ENCODE peak calls at places on chromosomes 7 and 10, in five cellular contexts. T is Calu3, C is B cell, X is brain microvascular endothelial cell, F is GM10248. J is an unnamed sample.

GRCh38 chr10:7480742-7481381 is 70.0 kb upstream of the SFMBT2 start:
- DNase-seq in T (no peak), X (no peak), F (no peak), C (peak), J (no peak)

GRCh38 chr10:47314416-47314970 is 7.8 kb upstream of the GDF2 start:
- DNase-seq in X (no peak), F (no peak), T (no peak), C (no peak), J (no peak)

GRCh38 chr10:68074404-68074774 is 694 bp downstream of the HERC4 start:
- DNase-seq in X (no peak), T (no peak), C (no peak), F (no peak), J (no peak)

GRCh38 chr10:119335671-119336353 is 128.4 kb downstream of the GRK5 start:
- DNase-seq in C (no peak), X (no peak), T (no peak), F (no peak), J (no peak)

GRCh38 chr10:86085686-86086085 is 280.9 kb downstream of the GRID1 start:
- DNase-seq in F (no peak), X (no peak), T (no peak), C (no peak), J (no peak)

GRCh38 chr10:101101488-101101887 is 29.6 kb upstream of the TLX1 start:
- DNase-seq in F (no peak), C (no peak), X (no peak), T (no peak), J (no peak)

GRCh38 chr7:95246935-95247370 is 77.4 kb downstream of the PON1 start:
- DNase-seq in C (no peak), X (peak), F (peak), T (peak), J (peak)

GRCh38 chr7:50206521-50207250 is 97.8 kb upstream of the IKZF1 start:
- DNase-seq in T (no peak), X (no peak), C (no peak), F (no peak), J (no peak)

GRCh38 chr7:77348371-77348813 is 67.8 kb downstream of the GSAP start:
- DNase-seq in T (no peak), X (peak), C (no peak), F (no peak), J (no peak)

GRCh38 chr10:51427758-51428157 is 271.6 kb downstream of the CSTF2T start:
- DNase-seq in X (no peak), C (no peak), T (no peak), F (no peak), J (no peak)

GRCh38 chr7:2040893-2041270 is 191.9 kb downstream of the MAD1L1 start:
- DNase-seq in T (no peak), X (no peak), C (no peak), F (no peak), J (no peak)

GRCh38 chr7:125467996-125468854 is 538.6 kb upstream of the POT1 start:
- DNase-seq in C (no peak), X (no peak), F (no peak), T (no peak), J (no peak)

GRCh38 chr10:35182631-35183510 is 56.2 kb downstream of the CREM start:
- DNase-seq in F (no peak), C (no peak), T (no peak), X (no peak), J (no peak)

GRCh38 chr7:18508441-18509427 is 13.2 kb downstream of the HDAC9 start:
- DNase-seq in C (peak), F (peak), T (peak), X (peak), J (peak)

GRCh38 chr7:117472335-117472734 is 7.5 kb upstream of the CFTR start:
- DNase-seq in T (no peak), C (no peak), F (no peak), X (no peak), J (no peak)

GRCh38 chr10:31274310-31274709 is 44.7 kb upstream of the ZEB1 start:
- DNase-seq in F (no peak), T (no peak), X (no peak), C (no peak), J (no peak)

GRCh38 chr7:11934766-11935165 is 102.8 kb upstream of the THSD7A start:
- DNase-seq in X (no peak), F (no peak), C (no peak), T (no peak), J (no peak)

GRCh38 chr10:3043512-3044368 is 23.6 kb upstream of the PFKP start:
- DNase-seq in F (peak), T (peak), X (peak), C (peak), J (peak)

GRCh38 chr7:43647314-43647691 is 64.4 kb downstream of the STK17A start:
- DNase-seq in X (peak), F (no peak), C (no peak), T (no peak), J (no peak)

GRCh38 chr10:76428541-76429330 is 997.3 kb downstream of the LRMDA start:
- DNase-seq in X (peak), C (no peak), T (no peak), F (no peak), J (no peak)

GRCh38 chr7:27746978-27747377 is 7.0 kb downstream of the TAX1BP1 start:
- DNase-seq in X (no peak), C (no peak), F (no peak), T (no peak), J (no peak)

GRCh38 chr10:70492786-70493659 is 14.5 kb downstream of the PALD1 start:
- DNase-seq in X (no peak), C (peak), F (no peak), T (no peak), J (no peak)

GRCh38 chr10:117221156-117221711 is 19.7 kb upstream of the SLC18A2 start:
- DNase-seq in T (peak), F (no peak), X (peak), C (no peak), J (no peak)

GRCh38 chr10:61792921-61793320 is 108.6 kb upstream of the ARID5B start:
- DNase-seq in F (no peak), X (no peak), C (no peak), T (no peak), J (no peak)
- TF ChIP-seq CTCF in F (no peak), X (no peak), C (no peak), T (no peak), J (no peak)

GRCh38 chr7:31373337-31374289 is 33.1 kb upstream of the NEUROD6 start:
- DNase-seq in C (no peak), X (peak), F (peak), T (peak), J (peak)
- TF ChIP-seq CTCF in C (peak), X (peak), F (peak), T (peak), J (peak)

DNA sequence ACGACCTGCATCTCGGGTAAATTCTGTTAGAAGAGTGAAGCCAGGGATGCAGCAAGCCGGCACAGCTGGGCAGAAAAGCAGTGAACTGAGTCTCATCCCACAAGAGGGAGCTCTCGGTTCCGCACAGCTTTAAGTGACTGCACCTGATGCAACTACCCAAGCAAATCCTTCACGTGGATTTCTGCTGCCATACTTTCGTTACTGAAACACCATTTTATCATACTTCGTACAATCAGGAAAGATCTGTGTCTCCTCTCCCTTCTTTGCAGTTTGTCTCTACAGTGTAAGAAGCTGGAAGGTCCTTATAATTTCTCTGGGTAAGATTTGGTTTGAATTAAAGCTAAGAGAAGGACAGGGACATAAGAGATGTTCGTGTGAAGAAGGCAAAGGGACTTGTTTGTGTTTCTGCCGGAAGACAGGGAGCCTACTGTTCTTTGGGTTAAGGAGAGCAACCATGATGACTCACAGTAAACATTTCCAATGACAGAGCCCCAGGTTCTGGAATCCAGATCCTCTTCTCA is 427.0 kb downstream of the GPAM start:
- DNase-seq in C (no peak), T (peak), X (no peak), F (peak), J (peak)
- TF ChIP-seq CTCF in C (no peak), T (no peak), X (peak), F (peak), J (peak)

GRCh38 chr7:66948480-66949109 is 27.6 kb downstream of the TMEM248 start:
- DNase-seq in C (no peak), X (no peak), F (no peak), T (no peak), J (no peak)

GRCh38 chr7:66952343-66953043 is 31.5 kb downstream of the TMEM248 start:
- DNase-seq in F (no peak), T (peak), C (no peak), X (peak), J (no peak)

GRCh38 chr7:66953044-66953427 is 32.0 kb downstream of the TMEM248 start:
- DNase-seq in X (no peak), C (no peak), F (no peak), T (no peak), J (no peak)

GRCh38 chr7:66950311-66950710 is 29.3 kb downstream of the TMEM248 start:
- DNase-seq in F (no peak), T (no peak), C (no peak), X (no peak), J (no peak)

DNA sequence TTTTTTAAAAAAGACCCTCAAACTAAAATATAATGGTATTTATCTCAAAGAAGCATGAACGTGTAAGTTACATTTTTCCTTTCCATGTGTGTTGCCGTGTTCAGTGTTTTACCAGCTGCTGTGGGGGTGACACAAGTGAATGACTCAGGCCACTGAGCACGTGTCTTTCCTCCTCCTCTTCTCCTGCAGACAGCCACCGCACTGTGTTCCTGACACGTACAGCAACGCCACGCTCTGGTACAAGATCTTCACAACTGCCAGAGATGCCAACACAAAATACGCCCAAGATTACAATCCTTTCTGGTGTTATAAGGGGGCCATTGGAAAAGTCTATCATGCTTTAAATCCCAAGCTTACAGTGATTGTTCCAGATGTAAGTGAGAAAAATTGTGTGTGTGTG is 29.7 kb downstream of the TMEM248 start:
- DNase-seq in C (no peak), F (no peak), T (no peak), X (peak), J (no peak)
- TF ChIP-seq CTCF in C (no peak), F (no peak), T (no peak), X (peak), J (no peak)

J was measured in MM.1S.